ENCODE peak calls at places on chromosomes 12 and 14, in seven cellular contexts. K, N, R, S, W, Z and A are unnamed samples.
A peak's percentile ranks its signal among the peaks of the same experiment; 100 is the strongest.

GRCh38 chr12:89777685-89778379 is 69.2 kb upstream of the ATP2B1 start:
- DNase-seq in K (no peak), N (no peak), R (no peak), S (no peak), W (no peak), Z (no peak), A (no peak)

GRCh38 chr14:94036328-94037167 is 10.4 kb downstream of the OTUB2 start:
- DNase-seq in K (peak; percentile 32), N (peak; percentile 67), R (peak; percentile 76), S (peak; percentile 42), W (peak; percentile 71), Z (peak; percentile 41), A (peak; percentile 51)

GRCh38 chr12:38601970-38602369 is 285.4 kb downstream of the ALG10B start:
- DNase-seq in K (no peak), N (no peak), R (no peak), S (no peak), W (no peak), Z (no peak), A (no peak)

GRCh38 chr14:100025111-100025510 is 40.1 kb upstream of the EVL start:
- DNase-seq in K (no peak), N (no peak), R (peak; percentile 36), S (no peak), W (no peak), Z (peak; percentile 26), A (no peak)

GRCh38 chr12:12734054-12734453 is 16.9 kb downstream of the CDKN1B start:
- DNase-seq in K (no peak), N (no peak), R (peak; percentile 69), S (peak; percentile 92), W (no peak), Z (peak; percentile 75), A (peak; percentile 28)

GRCh38 chr12:47740536-47741339 is 15.4 kb upstream of the ENDOU start:
- DNase-seq in K (no peak), N (no peak), R (no peak), S (no peak), W (no peak), Z (no peak), A (no peak)

GRCh38 chr12:85016423-85016822 is 19.7 kb downstream of the TSPAN19 start:
- DNase-seq in K (peak; percentile 61), N (no peak), R (peak; percentile 96), S (peak; percentile 72), W (no peak), Z (peak; percentile 78), A (peak; percentile 93)

GRCh38 chr14:63986789-63987533 is 134.2 kb downstream of the SYNE2 start:
- DNase-seq in K (no peak), N (no peak), R (peak; percentile 82), S (no peak), W (no peak), Z (peak; percentile 65), A (peak; percentile 65)

GRCh38 chr12:110249716-110250225 is 31.3 kb upstream of the ATP2A2 start:
- DNase-seq in K (no peak), N (no peak), R (no peak), S (no peak), W (peak; percentile 53), Z (peak; percentile 9), A (peak; percentile 27)

GRCh38 chr14:33432407-33433023 is 493.8 kb downstream of the NPAS3 start:
- DNase-seq in K (no peak), N (no peak), R (peak; percentile 56), S (no peak), W (no peak), Z (peak; percentile 42), A (peak; percentile 55)

GRCh38 chr12:76927170-76927784 is 48.5 kb upstream of the CSRP2 start:
- DNase-seq in K (no peak), N (no peak), R (peak; percentile 69), S (no peak), W (no peak), Z (peak; percentile 29), A (peak; percentile 43)

GRCh38 chr14:85024931-85025330 is 505.0 kb upstream of the FLRT2 start:
- DNase-seq in K (no peak), N (no peak), R (no peak), S (no peak), W (no peak), Z (no peak), A (no peak)

GRCh38 chr14:93456356-93456755 is 25.6 kb downstream of the UNC79 start:
- DNase-seq in K (peak; percentile 1), N (no peak), R (no peak), S (no peak), W (no peak), Z (no peak), A (no peak)

GRCh38 chr12:75488553-75488952 is 8.0 kb downstream of the GLIPR1 start:
- DNase-seq in K (no peak), N (no peak), R (peak; percentile 62), S (no peak), W (no peak), Z (peak; percentile 45), A (peak; percentile 49)

GRCh38 chr12:88163371-88163770 is 21.3 kb downstream of the TMTC3 start:
- DNase-seq in K (no peak), N (no peak), R (no peak), S (no peak), W (no peak), Z (no peak), A (no peak)

GRCh38 chr12:13371797-13372196 is 175.3 kb downstream of the EMP1 start:
- DNase-seq in K (no peak), N (no peak), R (no peak), S (no peak), W (no peak), Z (no peak), A (no peak)

DNA sequence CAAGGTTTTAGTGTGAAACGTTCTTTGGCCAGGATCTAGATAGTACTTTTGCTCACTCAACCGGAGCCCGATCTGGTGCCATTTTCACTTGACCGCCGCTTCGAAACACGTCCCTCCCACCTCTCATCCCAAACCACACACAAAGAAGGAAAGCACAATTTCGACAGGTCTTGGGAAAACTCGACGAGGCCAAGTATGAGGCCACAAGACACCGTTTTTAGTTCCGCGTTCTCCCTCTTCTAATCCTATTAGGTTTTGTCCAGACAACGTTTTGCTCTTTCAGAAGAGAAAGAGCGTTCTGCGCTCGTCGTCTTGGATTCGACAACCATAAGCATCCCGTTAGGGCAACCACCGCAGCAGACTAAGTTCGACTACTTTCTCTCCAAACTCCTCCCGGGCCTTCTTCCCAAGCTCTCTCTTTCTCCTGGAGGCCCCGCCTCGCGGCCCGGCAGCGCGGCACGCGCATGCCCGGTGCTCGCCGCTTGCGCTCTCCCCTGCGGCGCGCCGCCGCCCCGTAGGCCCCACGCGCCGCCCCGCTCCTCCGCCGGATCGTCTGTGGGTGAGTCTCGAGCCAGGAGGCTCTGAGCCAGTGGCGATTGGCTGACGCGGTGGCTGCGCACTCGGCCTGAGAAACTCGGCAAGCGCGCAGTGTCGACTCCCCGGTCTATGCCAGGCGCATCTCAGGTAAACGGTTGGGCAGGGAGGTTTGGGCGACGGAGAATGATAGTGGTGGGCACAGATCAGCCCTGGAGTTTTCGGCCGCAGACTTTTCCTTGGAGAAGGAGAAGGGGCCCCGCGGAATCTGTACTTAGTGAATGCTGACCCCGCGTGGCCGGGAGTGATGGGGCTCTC is at the start of gene MIPOL1:
- DNase-seq in K (no peak), N (peak; percentile 90), R (peak; percentile 86), S (peak; percentile 27), W (peak; percentile 83), Z (peak; percentile 89), A (peak; percentile 91)
- H3K4me3 ChIP-seq in K (peak within 1 kb of the TSS; percentile 54), N (peak within 1 kb of the TSS; percentile 81), R (peak within 1 kb of the TSS; percentile 83), S (peak within 1 kb of the TSS; percentile 73), W (peak within 1 kb of the TSS; percentile 73), Z (peak within 1 kb of the TSS; percentile 88), A (peak within 1 kb of the TSS; percentile 77)

DNA sequence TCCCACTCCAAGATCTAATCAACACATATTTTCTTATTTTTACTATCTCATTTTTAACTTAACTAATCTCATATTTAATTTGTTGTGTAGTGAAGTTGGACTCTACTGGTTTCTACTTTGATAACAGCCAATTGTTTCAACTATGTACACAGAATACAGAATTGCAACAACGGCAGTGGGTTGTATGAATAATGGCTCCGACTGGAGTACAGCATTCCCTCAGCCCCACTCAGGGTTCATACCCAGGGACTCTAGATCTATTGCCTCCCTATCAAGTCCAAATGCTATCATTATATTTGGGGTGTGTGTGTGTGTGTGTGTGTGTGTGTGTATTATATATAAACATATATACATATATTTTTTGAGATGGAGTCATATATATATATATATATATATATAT is 52.3 kb downstream of the PAWR start:
- DNase-seq in K (no peak), N (no peak), R (no peak), S (no peak), W (no peak), Z (no peak), A (no peak)
- TF ChIP-seq CTCF in K (no peak), N (no peak), R (no peak), S (no peak), W (no peak), Z (no peak), A (no peak)

GRCh38 chr14:71230897-71231296 is 323.6 kb downstream of the PCNX1 start:
- DNase-seq in K (no peak), N (no peak), R (no peak), S (no peak), W (no peak), Z (no peak), A (no peak)

GRCh38 chr14:71228711-71229110 is 321.5 kb downstream of the PCNX1 start:
- DNase-seq in K (no peak), N (no peak), R (no peak), S (no peak), W (no peak), Z (no peak), A (no peak)

GRCh38 chr14:71229875-71230274 is 322.6 kb downstream of the PCNX1 start:
- DNase-seq in K (no peak), N (no peak), R (no peak), S (no peak), W (no peak), Z (no peak), A (no peak)

GRCh38 chr14:71232506-71232905 is 325.2 kb downstream of the PCNX1 start:
- DNase-seq in K (no peak), N (no peak), R (no peak), S (no peak), W (no peak), Z (no peak), A (no peak)

DNA sequence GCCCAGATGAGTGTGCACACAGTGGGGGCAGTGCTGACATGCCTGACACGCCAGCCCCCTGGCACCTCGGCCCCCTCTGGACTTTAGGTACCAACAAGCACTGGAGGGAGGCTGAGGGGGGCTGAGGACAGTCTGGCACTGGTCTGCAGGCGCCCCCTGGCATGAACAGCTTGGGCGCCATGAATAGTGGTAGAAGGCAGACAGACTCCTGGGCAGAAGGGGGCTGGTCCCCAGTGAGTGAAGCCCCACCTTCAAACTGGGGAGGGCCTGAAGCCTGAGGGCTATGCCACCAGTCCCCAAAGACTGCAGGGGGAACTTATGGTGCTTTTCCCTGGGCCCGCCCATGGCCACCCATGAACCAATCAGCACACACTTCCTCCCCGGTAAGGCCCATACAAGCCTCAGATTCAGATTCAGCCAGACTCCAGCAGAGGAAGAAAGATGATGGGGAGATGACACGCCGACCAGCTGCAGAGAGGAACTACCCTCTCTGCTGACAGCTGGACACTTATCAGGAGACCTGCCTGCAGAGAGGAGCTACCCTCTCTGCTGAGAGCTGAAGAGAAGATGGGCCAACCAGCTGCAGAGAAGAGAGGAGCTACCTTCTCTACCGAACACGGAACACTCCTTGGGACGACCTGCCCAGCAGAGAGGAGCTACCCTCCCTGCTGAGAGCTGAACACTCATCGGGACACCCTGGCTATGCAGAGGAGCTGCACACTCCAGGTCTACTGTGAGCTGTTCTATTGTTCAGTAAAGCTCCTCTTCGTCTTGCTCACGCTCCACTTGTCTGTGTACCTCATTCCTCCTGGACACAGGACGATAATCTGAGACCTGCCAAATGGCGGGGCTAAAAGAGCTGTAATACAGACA is 324.5 kb downstream of the PCNX1 start:
- DNase-seq in K (no peak), N (no peak), R (no peak), S (no peak), W (no peak), Z (no peak), A (no peak)
- H3K4me3 ChIP-seq in K (no peak overlapping the region), N (no peak overlapping the region), R (no peak overlapping the region), S (no peak overlapping the region), W (no peak overlapping the region), Z (no peak overlapping the region), A (no peak overlapping the region)

GRCh38 chr12:52023976-52024688 is 17.4 kb downstream of the TAMALIN start:
- DNase-seq in K (no peak), N (no peak), R (no peak), S (no peak), W (no peak), Z (no peak), A (no peak)
- TF ChIP-seq CTCF in K (no peak), N (no peak), R (no peak), S (no peak), W (peak; percentile 5), Z (no peak), A (no peak)